ENCODE peak calls at places on chromosomes 3 and 15, in six cellular contexts. H is lung, D is fibroblast of lung, Z is AG09309, N is heart left ventricle, Q is A673. V is an unnamed sample.

GRCh38 chr3:66336358-66336766 is 115.6 kb downstream of the SLC25A26 start:
- DNase-seq in H (no peak), D (peak; percentile 10), Z (peak; percentile 33), N (no peak), Q (peak; percentile 2), V (no peak)

GRCh38 chr3:70981252-70981933 is 602.1 kb downstream of the FOXP1 start:
- DNase-seq in H (no peak), D (no peak), Z (no peak), N (no peak), Q (peak; percentile 20), V (no peak)

GRCh38 chr3:197216169-197216860 is 82.1 kb downstream of the DLG1 start:
- DNase-seq in H (no peak), D (peak; percentile 92), Z (peak; percentile 31), N (no peak), Q (no peak), V (no peak)

GRCh38 chr3:100024520-100025303 is 89.6 kb downstream of the FILIP1L start:
- DNase-seq in H (no peak), D (no peak), Z (no peak), N (no peak), Q (no peak), V (no peak)

GRCh38 chr3:55749036-55749435 is 261.9 kb upstream of the WNT5A start:
- DNase-seq in H (no peak), D (no peak), Z (no peak), N (no peak), Q (no peak), V (no peak)

GRCh38 chr3:30081904-30082303 is 524.5 kb upstream of the TGFBR2 start:
- DNase-seq in H (no peak), D (no peak), Z (no peak), N (no peak), Q (no peak), V (no peak)

GRCh38 chr3:155870945-155871745 is 695 bp downstream of the GMPS start:
- DNase-seq in H (peak; percentile 68), D (no peak), Z (no peak), N (peak; percentile 81), Q (peak; percentile 37), V (peak; percentile 71)

GRCh38 chr15:68334661-68335124 is 57.1 kb downstream of the FEM1B start:
- DNase-seq in H (no peak), D (peak; percentile 18), Z (peak; percentile 61), N (no peak), Q (no peak), V (no peak)

GRCh38 chr3:115272036-115272824 is 125.1 kb upstream of the ZBTB20 start:
- DNase-seq in H (no peak), D (peak; percentile 81), Z (peak; percentile 76), N (no peak), Q (peak; percentile 86), V (no peak)

GRCh38 chr3:149667576-149667975 is 9.8 kb upstream of the WWTR1 start:
- DNase-seq in H (no peak), D (no peak), Z (no peak), N (no peak), Q (no peak), V (no peak)

GRCh38 chr3:69784854-69785523 is 45.7 kb downstream of the MITF start:
- DNase-seq in H (peak; percentile 79), D (peak; percentile 82), Z (peak; percentile 63), N (peak; percentile 78), Q (no peak), V (peak; percentile 71)

GRCh38 chr3:134722899-134723484 is 72.1 kb upstream of the EPHB1 start:
- DNase-seq in H (no peak), D (no peak), Z (no peak), N (no peak), Q (no peak), V (peak; percentile 73)

GRCh38 chr15:59165726-59166125 is 40.9 kb upstream of the LDHAL6B start:
- DNase-seq in H (no peak), D (no peak), Z (no peak), N (no peak), Q (no peak), V (no peak)

GRCh38 chr3:41199866-41200668 is 762 bp downstream of the CTNNB1 start:
- DNase-seq in H (no peak), D (peak; percentile 31), Z (no peak), N (no peak), Q (no peak), V (no peak)

GRCh38 chr15:63792584-63792983 is 41.2 kb downstream of the HERC1 start:
- DNase-seq in H (no peak), D (no peak), Z (no peak), N (no peak), Q (no peak), V (no peak)

GRCh38 chr3:49351521-49352011 is 6.6 kb downstream of the GPX1 start:
- DNase-seq in H (no peak), D (peak; percentile 90), Z (peak; percentile 66), N (no peak), Q (no peak), V (no peak)
- H3K4me3 ChIP-seq in H (no peak overlapping the region), D (no peak overlapping the region), Z (no peak overlapping the region), N (no peak overlapping the region), Q (no peak overlapping the region), V (no peak overlapping the region)

GRCh38 chr3:50294492-50295403 is 2.5 kb upstream of the IFRD2 start:
- DNase-seq in H (no peak), D (no peak), Z (no peak), N (no peak), Q (no peak), V (no peak)

GRCh38 chr3:50290116-50290745 is 2.0 kb downstream of the IFRD2 start:
- DNase-seq in H (no peak), D (no peak), Z (no peak), N (peak; percentile 58), Q (no peak), V (no peak)

GRCh38 chr3:50294089-50294488 is 1.9 kb upstream of the IFRD2 start:
- DNase-seq in H (no peak), D (no peak), Z (no peak), N (no peak), Q (no peak), V (no peak)

GRCh38 chr3:50292924-50293801 is 934 bp upstream of the IFRD2 start:
- DNase-seq in H (no peak), D (no peak), Z (no peak), N (no peak), Q (no peak), V (no peak)

DNA sequence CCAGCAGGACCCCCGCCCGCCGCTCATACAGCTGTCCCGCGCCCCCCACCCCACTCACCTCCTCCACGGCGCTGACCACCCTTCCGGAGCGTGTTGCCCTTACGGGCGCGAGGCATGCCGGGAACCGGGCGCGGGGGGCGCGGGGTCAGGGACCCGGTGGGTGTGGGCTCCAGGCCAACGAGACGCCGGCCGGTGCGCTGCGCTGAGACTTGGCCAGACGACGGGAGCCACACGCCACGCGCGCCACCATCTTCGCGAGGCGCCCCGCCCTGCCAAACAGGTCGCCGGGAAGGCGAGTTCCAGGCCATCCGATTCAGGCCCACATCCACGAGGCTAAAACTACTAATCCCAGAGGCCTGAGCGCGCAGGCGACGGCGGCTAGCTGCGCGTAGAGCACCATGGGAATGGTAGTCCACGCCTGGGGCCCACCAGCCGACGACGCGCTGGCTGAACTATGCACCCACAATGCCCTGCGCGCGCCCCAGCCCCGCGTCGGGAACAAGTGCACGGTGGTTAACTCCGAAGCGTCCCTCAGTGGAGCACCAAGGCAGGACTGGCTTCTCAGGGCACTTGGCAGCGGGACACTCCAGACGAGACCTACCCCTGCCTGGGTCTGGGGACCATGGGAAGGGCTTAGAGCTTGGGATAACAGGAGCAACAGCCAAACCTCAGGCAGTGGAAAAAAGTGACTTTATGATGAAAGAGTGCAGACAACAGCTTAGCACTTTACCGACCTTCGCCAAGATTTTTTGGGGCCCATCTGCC is at the start of gene IFRD2:
- DNase-seq in H (peak; percentile 98), D (peak; percentile 97), Z (peak; percentile 85), N (peak; percentile 99), Q (peak; percentile 95), V (peak; percentile 97)
- TF ChIP-seq CTCF in H (peak; percentile 2), D (no peak), Z (no peak), N (no peak), Q (no peak), V (no peak)

GRCh38 chr15:75531041-75531450 is 48.1 kb downstream of the PTPN9 start:
- DNase-seq in H (no peak), D (peak; percentile 54), Z (no peak), N (peak; percentile 68), Q (peak; percentile 59), V (peak; percentile 86)
- H3K4me3 ChIP-seq in H (no peak overlapping the region), D (no peak overlapping the region), Z (no peak overlapping the region), N (no peak overlapping the region), Q (no peak overlapping the region), V (no peak overlapping the region)

GRCh38 chr15:31098491-31098917 is 3.0 kb downstream of the TRPM1 start:
- DNase-seq in H (no peak), D (no peak), Z (no peak), N (no peak), Q (no peak), V (no peak)

GRCh38 chr15:31096563-31096962 is 5.0 kb downstream of the TRPM1 start:
- DNase-seq in H (no peak), D (no peak), Z (no peak), N (no peak), Q (no peak), V (no peak)

GRCh38 chr15:31100738-31101137 is 787 bp downstream of the TRPM1 start:
- DNase-seq in H (no peak), D (no peak), Z (no peak), N (no peak), Q (no peak), V (no peak)

GRCh38 chr15:31101262-31102048 is at the start of gene TRPM1:
- DNase-seq in H (no peak), D (no peak), Z (no peak), N (no peak), Q (no peak), V (no peak)

DNA sequence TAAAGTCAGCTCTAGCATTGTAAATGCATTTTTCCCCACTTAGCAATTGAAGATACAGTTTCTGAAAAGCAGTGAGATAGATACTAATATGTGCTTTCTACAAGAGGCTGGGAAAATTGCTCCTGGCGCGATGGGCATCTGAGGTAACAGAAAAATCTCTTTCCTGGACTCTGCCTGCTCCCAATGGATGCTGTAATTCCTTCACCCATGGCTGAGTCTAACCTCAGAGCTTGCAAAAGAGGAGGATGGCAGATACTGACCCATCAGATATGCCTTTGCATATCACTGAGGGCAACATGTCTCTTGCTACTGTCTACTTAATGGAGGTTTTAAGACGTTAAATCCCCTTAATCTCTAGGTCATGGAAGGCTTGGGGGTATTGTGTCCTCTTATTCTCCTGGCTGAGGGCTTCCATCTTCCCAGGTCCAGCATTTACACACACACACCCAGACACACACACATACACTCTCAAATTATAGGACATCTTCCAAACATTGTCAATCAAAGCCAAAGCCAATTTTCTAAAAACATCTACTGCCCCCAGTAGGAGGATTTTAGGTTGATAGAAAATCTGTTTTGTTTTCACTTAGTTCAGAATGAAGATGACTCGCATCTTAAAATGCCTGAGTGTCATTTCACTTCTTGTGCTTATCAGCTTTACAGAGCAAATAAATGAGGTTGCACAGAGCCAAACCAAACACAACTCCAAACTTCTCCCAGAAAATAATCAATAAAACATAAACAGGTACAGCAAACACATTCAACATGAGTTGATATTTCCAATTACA is 2.4 kb downstream of the TRPM1 start:
- DNase-seq in H (no peak), D (no peak), Z (no peak), N (no peak), Q (no peak), V (no peak)
- TF ChIP-seq CTCF in H (no peak), D (no peak), Z (no peak), N (no peak), Q (peak; percentile 30), V (no peak)

GRCh38 chr3:98343647-98344507 is 9.8 kb upstream of the OR5K4 start:
- DNase-seq in H (no peak), D (peak; percentile 17), Z (no peak), N (no peak), Q (peak; percentile 72), V (no peak)

GRCh38 chr3:98339031-98339430 is 14.6 kb upstream of the OR5K4 start:
- DNase-seq in H (no peak), D (no peak), Z (no peak), N (no peak), Q (no peak), V (no peak)

GRCh38 chr3:98341758-98342157 is 11.9 kb upstream of the OR5K4 start:
- DNase-seq in H (no peak), D (no peak), Z (no peak), N (no peak), Q (no peak), V (no peak)
- H3K4me3 ChIP-seq in H (no peak overlapping the region), D (no peak overlapping the region), Z (no peak overlapping the region), N (no peak overlapping the region), Q (no peak overlapping the region), V (no peak overlapping the region)